ENCODE peak calls at places on chromosomes 4 and X, in ten cellular contexts. T is HEK293T, X is GDM1, N is adipocyte, C is GM23338, W is T-helper 17 cell, U is body of pancreas, O is GM10248, Y is IMR-90, Z is lower lobe of right lung. M is an unnamed sample.

GRCh38 chrX:17380221-17380620 is 5.2 kb downstream of the NHS start:
- DNase-seq in X (no peak), T (no peak), Z (no peak), O (no peak), C (no peak), N (no peak), U (no peak), Y (no peak), W (no peak), M (no peak)

GRCh38 chr4:39045791-39046221 is 13.6 kb upstream of the TMEM156 start:
- DNase-seq in N (no peak), Z (no peak), W (no peak), T (no peak), U (no peak), Y (peak; percentile 21), X (no peak), O (no peak), C (no peak), M (no peak)

GRCh38 chr4:42750091-42750490 is 93.2 kb upstream of the ATP8A1 start:
- DNase-seq in X (peak; percentile 54), N (no peak), O (no peak), U (peak; percentile 36), C (peak; percentile 34), Y (no peak), T (no peak), W (peak; percentile 10), Z (no peak), M (no peak)

GRCh38 chr4:61027939-61028338 is 172.2 kb upstream of the ADGRL3 start:
- DNase-seq in X (no peak), Z (no peak), O (no peak), T (no peak), W (no peak), Y (no peak), U (no peak), N (no peak), C (no peak), M (no peak)

GRCh38 chrX:153995504-153995903 is 22.9 kb downstream of the TMEM187 start:
- DNase-seq in Y (no peak), C (no peak), Z (no peak), W (no peak), T (no peak), N (no peak), U (no peak), X (no peak), O (no peak), M (no peak)

GRCh38 chr4:155809835-155810234 is 51.0 kb downstream of the GUCY1B1 start:
- DNase-seq in U (peak; percentile 14), W (no peak), Z (no peak), Y (peak; percentile 92), N (peak; percentile 93), T (peak; percentile 58), C (peak; percentile 91), X (peak; percentile 24), O (peak; percentile 48), M (peak; percentile 39)

GRCh38 chr4:169571435-169571834 is 40.9 kb downstream of the NEK1 start:
- DNase-seq in T (no peak), X (no peak), Z (no peak), C (no peak), U (no peak), O (no peak), Y (no peak), N (no peak), W (no peak), M (no peak)

GRCh38 chrX:40172169-40172979 is 74.6 kb upstream of the BCOR start:
- DNase-seq in T (no peak), N (peak; percentile 76), W (no peak), Z (peak; percentile 80), C (peak; percentile 38), Y (peak; percentile 44), U (peak; percentile 68), X (no peak), O (peak; percentile 15), M (no peak)

GRCh38 chr4:108172231-108172779 is 3.6 kb upstream of the LEF1 start:
- DNase-seq in U (no peak), C (peak; percentile 33), X (no peak), Y (no peak), Z (no peak), W (no peak), T (no peak), N (no peak), O (peak; percentile 54), M (peak; percentile 65)

GRCh38 chr4:188228279-188228678 is 89.0 kb downstream of the TRIML1 start:
- DNase-seq in U (no peak), T (no peak), W (no peak), O (no peak), Y (no peak), Z (no peak), X (no peak), N (no peak), C (no peak), M (no peak)

GRCh38 chrX:108610141-108610540 is 126.2 kb downstream of the IRS4 start:
- DNase-seq in O (no peak), N (peak; percentile 3), Y (no peak), T (no peak), W (no peak), Z (no peak), C (no peak), U (peak; percentile 1), X (no peak), M (no peak)

GRCh38 chr4:73417973-73418372 is 13.9 kb downstream of the ALB start:
- DNase-seq in N (no peak), X (no peak), W (no peak), O (no peak), Y (peak; percentile 1), Z (no peak), U (no peak), T (no peak), C (peak; percentile 29), M (no peak)

GRCh38 chrX:18457000-18457399 is 31.6 kb downstream of the CDKL5 start:
- DNase-seq in X (no peak), Z (no peak), N (no peak), Y (no peak), U (no peak), O (no peak), W (no peak), C (no peak), T (no peak), M (no peak)

GRCh38 chr4:168771251-168771650 is 238.8 kb downstream of the CBR4 start:
- DNase-seq in Z (no peak), U (no peak), W (no peak), O (no peak), Y (no peak), T (no peak), X (no peak), C (no peak), N (no peak), M (no peak)

GRCh38 chr4:53656421-53656981 is 65.2 kb upstream of the LNX1 start:
- DNase-seq in C (no peak), T (no peak), U (no peak), Y (peak; percentile 21), W (no peak), Z (no peak), O (no peak), N (peak; percentile 88), X (no peak), M (no peak)

GRCh38 chr4:147772459-147772969 is 40.6 kb downstream of the ARHGAP10 start:
- DNase-seq in U (no peak), Y (peak; percentile 92), W (no peak), O (no peak), X (no peak), Z (no peak), C (no peak), T (no peak), N (peak; percentile 66), M (no peak)

GRCh38 chr4:184330008-184330400 is 112.3 kb upstream of the ENPP6 start:
- DNase-seq in C (no peak), X (no peak), Y (peak; percentile 40), T (no peak), O (peak; percentile 70), U (peak; percentile 76), N (no peak), Z (peak; percentile 76), W (no peak), M (peak; percentile 36)

GRCh38 chrX:39196192-39197102 is 395.2 kb downstream of the MID1IP1 start:
- DNase-seq in W (no peak), Y (peak; percentile 2), C (peak; percentile 6), T (no peak), O (peak; percentile 56), Z (no peak), U (peak; percentile 43), N (no peak), X (peak; percentile 64), M (peak; percentile 52)

GRCh38 chrX:10015711-10016515 is 48.8 kb downstream of the CLDN34 start:
- DNase-seq in T (no peak), W (no peak), O (peak; percentile 22), U (peak; percentile 40), X (no peak), Z (peak; percentile 59), C (peak; percentile 70), N (peak; percentile 63), Y (peak; percentile 35), M (peak; percentile 45)